ENCODE peak calls at places on chromosomes 3 and 15, in seven cellular contexts. K is HCT116, I is GM12878, P is K562, V is SK-N-SH, S is HepG2, Q is H1. E is an unnamed sample.

GRCh38 chr3:187336322-187336721 is 31.9 kb upstream of the RTP4 start:
- DNase-seq in K (no peak), I (no peak), P (no peak), V (no peak), S (no peak), Q (no peak), E (no peak)

GRCh38 chr3:145981057-145981456 is 179.9 kb downstream of the PLOD2 start:
- DNase-seq in K (no peak), I (no peak), P (no peak), V (no peak), S (no peak), Q (no peak), E (no peak)

GRCh38 chr3:42735021-42735420 is 32.4 kb upstream of the HHATL start:
- DNase-seq in K (no peak), I (no peak), P (no peak), V (no peak), S (no peak), Q (no peak), E (no peak)

GRCh38 chr15:93035953-93036810 is 52.8 kb downstream of the RGMA start:
- DNase-seq in K (peak), I (no peak), P (peak), V (peak), S (peak), Q (no peak), E (peak)

GRCh38 chr3:141057951-141058800 is 7.0 kb downstream of the SPSB4 start:
- DNase-seq in K (no peak), I (no peak), P (no peak), V (peak), S (no peak), Q (no peak), E (no peak)

GRCh38 chr3:144777941-144778340 is 806.3 kb downstream of the DIPK2A start:
- DNase-seq in K (no peak), I (no peak), P (no peak), V (no peak), S (no peak), Q (no peak), E (no peak)

GRCh38 chr3:127172670-127173515 is 20.0 kb upstream of the PRR23E start:
- DNase-seq in K (no peak), I (no peak), P (no peak), V (peak), S (no peak), Q (no peak), E (no peak)

GRCh38 chr3:139121513-139122220 is 77.0 kb upstream of the PRR23C start:
- DNase-seq in K (no peak), I (no peak), P (no peak), V (no peak), S (peak), Q (no peak), E (no peak)

GRCh38 chr3:12963869-12964712 is 109.1 kb downstream of the IQSEC1 start:
- DNase-seq in K (no peak), I (no peak), P (no peak), V (no peak), S (peak), Q (no peak), E (no peak)

GRCh38 chr3:51024765-51025681 is 350.3 kb downstream of the DOCK3 start:
- DNase-seq in K (no peak), I (no peak), P (no peak), V (no peak), S (no peak), Q (no peak), E (no peak)

DNA sequence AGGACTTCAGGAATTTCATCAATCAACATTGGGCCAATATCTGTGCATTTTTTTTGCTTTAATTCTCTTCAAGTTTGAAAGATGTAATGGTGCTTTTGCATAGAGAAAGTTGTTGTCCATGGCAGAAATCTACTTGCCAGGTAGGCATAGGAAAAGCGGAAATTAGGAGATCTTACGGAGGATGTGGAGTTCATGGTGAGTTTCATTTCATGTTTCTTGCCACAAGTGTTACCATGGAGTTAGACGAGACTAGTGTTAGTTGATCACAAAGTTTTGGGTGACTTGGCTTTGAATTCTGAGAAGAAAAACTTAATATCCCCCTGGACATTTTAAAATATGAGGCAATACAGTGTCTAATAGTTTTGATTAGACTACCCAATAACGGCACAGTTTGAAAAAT is 1.0 kb upstream of the P2RY13 start:
- DNase-seq in K (no peak), I (no peak), P (no peak), V (no peak), S (no peak), Q (no peak), E (no peak)
- TF ChIP-seq JUND in K (no peak), I (no peak), P (no peak), V (no peak), S (no peak), Q (no peak), E (no peak)

GRCh38 chr3:9582332-9582731 is 28.7 kb upstream of the LHFPL4 start:
- DNase-seq in K (no peak), I (no peak), P (no peak), V (no peak), S (no peak), Q (no peak), E (no peak)

GRCh38 chr3:9583371-9583770 is 29.7 kb upstream of the LHFPL4 start:
- DNase-seq in K (no peak), I (no peak), P (no peak), V (no peak), S (no peak), Q (no peak), E (no peak)

GRCh38 chr3:9581742-9582141 is 28.1 kb upstream of the LHFPL4 start:
- DNase-seq in K (no peak), I (no peak), P (no peak), V (no peak), S (no peak), Q (peak), E (no peak)

DNA sequence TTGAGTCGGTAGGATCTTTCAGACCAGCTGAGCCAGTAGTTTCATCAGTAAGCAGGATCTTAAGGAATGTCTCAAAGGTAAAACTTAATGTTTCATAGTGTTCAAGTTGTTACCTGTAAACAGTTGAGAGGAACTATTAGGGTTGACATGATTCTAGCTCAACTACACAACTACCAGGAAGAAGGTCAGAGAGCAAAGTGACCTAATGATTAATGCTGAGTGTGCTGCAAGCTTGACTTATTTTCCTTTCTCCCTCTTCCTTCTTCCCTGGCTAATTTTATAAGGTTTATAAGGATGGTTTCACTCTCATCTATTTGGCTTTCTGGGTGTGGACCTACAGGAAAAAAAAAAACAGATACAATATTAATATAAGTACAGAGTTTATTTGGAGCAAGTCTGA is 30.2 kb upstream of the LHFPL4 start:
- DNase-seq in K (no peak), I (no peak), P (no peak), V (no peak), S (no peak), Q (no peak), E (no peak)
- TF ChIP-seq JUND in K (no peak), I (no peak), P (no peak), V (no peak), S (no peak), Q (no peak), E (no peak)

DNA sequence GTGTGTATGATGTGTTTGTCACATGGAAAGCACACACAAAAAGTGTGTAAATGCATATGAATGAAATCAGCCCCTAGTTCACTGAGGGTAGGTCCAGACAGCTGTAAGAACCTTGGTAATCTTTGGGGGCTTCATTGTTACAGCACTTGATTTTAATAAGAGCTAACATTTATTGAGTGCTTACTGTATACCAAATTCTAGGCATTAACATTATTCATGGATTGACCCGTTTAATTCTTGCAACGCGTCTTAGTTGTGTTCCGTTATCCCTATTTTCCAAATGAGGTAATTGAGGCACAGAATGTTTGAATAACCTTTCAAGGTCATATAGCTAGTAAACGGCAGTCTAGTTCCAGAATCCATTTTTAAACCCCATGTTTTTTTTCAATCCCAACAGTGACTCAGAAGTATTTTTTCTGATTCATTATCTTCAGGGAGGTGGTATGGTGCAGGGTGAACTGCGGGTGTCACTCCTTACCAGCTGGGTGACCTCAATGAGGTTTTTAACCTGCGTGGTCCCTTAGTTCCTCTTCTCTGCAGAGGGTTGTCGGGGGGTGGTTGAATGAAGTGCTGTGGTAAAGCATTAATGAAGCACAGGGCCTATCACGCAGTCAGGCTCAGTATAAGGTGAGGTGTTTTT is 14.2 kb downstream of the RAB8B start:
- DNase-seq in K (no peak), I (no peak), P (peak), V (no peak), S (no peak), Q (no peak), E (no peak)
- TF ChIP-seq JUND in K (no peak), I (no peak), P (peak), V (peak), S (no peak), Q (no peak), E (no peak)

GRCh38 chr3:128438488-128439072 is 28.1 kb downstream of the DNAJB8 start:
- DNase-seq in K (no peak), I (no peak), P (peak), V (peak), S (no peak), Q (no peak), E (no peak)
- TF ChIP-seq JUND in K (no peak), I (no peak), P (no peak), V (no peak), S (no peak), Q (no peak), E (no peak)